ENCODE peak calls at places on chromosomes 16 and 17, in five cellular contexts. S, X, R, P and Y are unnamed samples.

GRCh38 chr16:6888536-6888935 is 444.1 kb upstream of the RBFOX1 start:
- DNase-seq in S (no peak), X (no peak), R (no peak), P (no peak), Y (no peak)

GRCh38 chr16:60608971-60609370 is 1427.3 kb downstream of the CDH8 start:
- DNase-seq in S (no peak), X (no peak), R (no peak), P (no peak), Y (no peak)

GRCh38 chr16:89067677-89068076 is 26.0 kb upstream of the ACSF3 start:
- DNase-seq in S (no peak), X (no peak), R (no peak), P (no peak), Y (no peak)

GRCh38 chr16:80029706-80030481 is 429.4 kb upstream of the MAF start:
- DNase-seq in S (no peak), X (no peak), R (no peak), P (no peak), Y (no peak)

GRCh38 chr16:59154295-59154694 is 420.2 kb upstream of the GOT2 start:
- DNase-seq in S (no peak), X (no peak), R (no peak), P (no peak), Y (no peak)

GRCh38 chr17:48997103-48997826 is at the start of gene IGF2BP1:
- DNase-seq in S (no peak), X (peak), R (peak), P (no peak), Y (peak)

GRCh38 chr17:62929320-62929719 is 36.7 kb upstream of the TANC2 start:
- DNase-seq in S (peak), X (no peak), R (no peak), P (no peak), Y (no peak)

GRCh38 chr17:63189082-63189481 is 223.0 kb downstream of the TANC2 start:
- DNase-seq in S (no peak), X (peak), R (peak), P (no peak), Y (no peak)

GRCh38 chr17:7650509-7651096 is at the start of gene ATP1B2:
- DNase-seq in S (no peak), X (peak), R (no peak), P (peak), Y (peak)
- H3K4me3 ChIP-seq in S (no peak), X (peak), R (peak), P (peak), Y (peak)

DNA sequence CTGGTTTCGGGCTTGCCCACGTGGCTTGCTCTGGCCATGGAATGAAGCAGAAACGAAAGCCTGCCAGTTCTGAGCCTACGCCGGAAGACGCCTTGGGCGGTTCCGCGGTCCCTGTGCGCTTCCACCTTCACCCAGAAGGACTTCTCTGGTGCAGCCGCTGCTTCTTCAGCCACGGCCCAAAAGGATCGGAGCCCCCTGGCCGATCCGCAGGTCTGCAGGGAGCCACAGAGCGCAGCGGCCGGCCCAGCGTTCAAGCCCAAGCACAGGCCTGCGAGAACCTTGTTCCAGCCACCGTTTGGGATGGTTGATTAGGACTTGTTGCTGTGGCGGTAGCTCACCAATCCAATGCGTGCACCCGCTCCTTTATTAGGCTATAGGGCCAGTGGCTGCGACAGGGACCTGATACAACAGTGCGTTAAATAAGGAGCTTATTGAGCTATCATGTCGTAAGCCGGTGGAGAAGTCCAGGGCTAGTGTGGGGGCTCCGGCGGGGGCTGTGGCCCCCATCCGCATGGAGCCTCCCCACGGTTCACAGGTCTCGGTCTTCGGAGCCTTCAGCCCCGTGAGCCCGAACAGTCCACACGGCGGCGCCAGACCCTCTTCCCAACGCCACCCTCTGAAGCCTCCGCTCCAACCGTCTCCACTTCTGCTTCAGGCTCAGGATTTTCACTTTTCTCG is 10.2 kb upstream of the MPP2 start:
- DNase-seq in S (no peak), X (peak), R (peak), P (peak), Y (peak)
- TF ChIP-seq CTCF in S (peak), X (peak), R (peak), P (peak), Y (peak)

DNA sequence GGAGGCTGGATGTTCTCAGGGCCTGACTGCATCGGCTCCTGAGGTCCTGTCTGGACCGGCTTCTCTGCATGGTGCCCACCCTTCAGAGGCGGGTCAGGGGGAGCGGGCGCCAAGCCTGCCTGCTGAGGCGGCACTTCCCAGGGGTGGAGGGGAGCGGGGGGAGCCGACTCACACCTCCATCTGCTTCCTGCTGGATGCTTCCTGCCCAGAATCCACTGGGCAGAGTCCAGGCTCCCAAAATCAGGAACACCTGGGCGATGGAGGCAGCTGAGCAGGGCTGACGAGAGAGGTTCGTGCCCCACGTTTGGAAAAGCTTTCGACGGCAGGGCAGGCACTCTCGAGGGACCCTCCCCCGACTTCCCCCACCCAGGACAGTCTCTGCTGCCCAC is 42.2 kb downstream of the TIMM22 start:
- DNase-seq in S (no peak), X (no peak), R (no peak), P (no peak), Y (no peak)
- H3K4me3 ChIP-seq in S (no peak), X (no peak), R (no peak), P (no peak), Y (no peak)

DNA sequence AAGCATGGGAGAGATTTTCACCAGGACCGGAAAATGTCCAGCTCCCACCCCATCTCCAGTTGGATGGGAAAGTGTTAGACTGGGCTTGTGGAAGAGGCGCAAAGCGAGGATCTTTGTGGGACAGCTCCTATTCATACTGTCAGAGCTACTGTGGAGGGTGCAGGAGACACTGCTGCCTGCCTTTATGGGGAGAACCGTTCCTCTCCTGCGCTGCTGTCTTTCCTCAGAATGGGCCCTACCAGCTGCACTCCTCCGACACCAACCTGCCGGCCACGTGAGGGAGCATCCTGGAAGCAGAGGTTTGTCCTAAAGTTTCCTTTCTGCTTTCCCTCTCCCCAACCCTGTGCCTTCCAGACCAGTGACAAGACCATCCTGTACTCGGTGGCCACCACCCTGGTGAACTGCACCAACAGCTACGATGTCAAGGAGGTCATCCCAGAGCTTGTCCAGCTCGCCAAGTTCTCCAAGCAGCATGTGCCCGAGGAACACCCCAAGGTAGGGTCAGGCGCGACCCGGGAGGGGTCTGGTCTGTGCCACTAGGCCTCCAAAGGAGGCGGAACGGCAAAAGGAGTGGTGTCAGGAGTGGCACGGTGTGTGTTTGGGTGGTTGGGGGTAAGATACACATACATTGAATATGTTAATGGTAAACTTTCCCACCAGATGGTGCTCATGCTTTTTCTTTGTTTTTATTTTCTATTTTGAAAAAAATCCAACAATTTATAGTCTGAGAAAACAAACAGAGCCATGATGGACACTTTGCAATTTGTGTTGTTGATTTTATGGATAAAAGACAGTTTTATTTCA is 23.0 kb downstream of the SLC35G3 start:
- DNase-seq in S (no peak), X (no peak), R (peak), P (no peak), Y (peak)
- TF ChIP-seq CTCF in S (peak), X (no peak), R (peak), P (peak), Y (no peak)

DNA sequence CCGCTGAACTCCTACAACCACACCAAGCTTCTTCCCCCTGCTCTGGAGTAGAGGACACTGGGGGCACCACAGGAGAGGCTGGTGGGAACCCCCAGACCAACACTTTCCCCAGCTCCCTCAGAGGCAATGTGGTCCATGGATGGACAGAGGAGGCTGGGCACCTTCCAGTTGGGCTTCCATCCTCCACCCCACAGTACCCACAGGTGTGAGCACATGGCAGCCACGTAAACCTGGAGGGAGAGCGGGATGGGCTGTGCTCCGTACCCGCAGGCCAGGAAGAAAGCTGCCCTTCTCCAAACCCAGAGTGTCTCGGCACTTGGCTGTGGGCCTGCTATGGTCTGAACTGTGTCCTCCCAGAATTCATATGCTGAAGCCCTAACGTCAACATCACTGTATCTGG is 1.7 kb downstream of the SGSH start:
- DNase-seq in S (no peak), X (no peak), R (no peak), P (no peak), Y (no peak)
- H3K4me3 ChIP-seq in S (no peak), X (no peak), R (no peak), P (no peak), Y (no peak)

GRCh38 chr17:56125830-56126819 is 27.1 kb upstream of the ANKFN1 start:
- DNase-seq in S (peak), X (peak), R (peak), P (no peak), Y (peak)
- TF ChIP-seq CTCF in S (peak), X (peak), R (peak), P (peak), Y (peak)

GRCh38 chr17:45244725-45245656 is 16.9 kb downstream of the SPATA32 start:
- DNase-seq in S (no peak), X (no peak), R (no peak), P (no peak), Y (no peak)

GRCh38 chr17:45247429-45248131 is 14.3 kb downstream of the SPATA32 start:
- DNase-seq in S (peak), X (peak), R (peak), P (peak), Y (peak)

GRCh38 chr17:45248132-45248936 is 13.6 kb downstream of the SPATA32 start:
- DNase-seq in S (no peak), X (no peak), R (no peak), P (no peak), Y (peak)

GRCh38 chr17:45246861-45247428 is 14.9 kb downstream of the SPATA32 start:
- DNase-seq in S (no peak), X (no peak), R (no peak), P (no peak), Y (peak)

GRCh38 chr17:45246338-45246737 is 15.6 kb downstream of the SPATA32 start:
- DNase-seq in S (no peak), X (no peak), R (no peak), P (no peak), Y (no peak)
- H3K4me3 ChIP-seq in S (peak), X (no peak), R (no peak), P (no peak), Y (no peak)

GRCh38 chr17:16919663-16920627 is 52.0 kb downstream of the TNFRSF13B start:
- DNase-seq in S (no peak), X (no peak), R (no peak), P (no peak), Y (peak)
- TF ChIP-seq CTCF in S (peak), X (no peak), R (no peak), P (no peak), Y (no peak)

GRCh38 chr16:78504391-78504945 is 405.0 kb downstream of the WWOX start:
- DNase-seq in S (no peak), X (no peak), R (peak), P (peak), Y (no peak)

GRCh38 chr16:78505544-78506371 is 406.3 kb downstream of the WWOX start:
- DNase-seq in S (no peak), X (no peak), R (peak), P (peak), Y (no peak)

GRCh38 chr16:78503501-78504110 is 404.2 kb downstream of the WWOX start:
- DNase-seq in S (peak), X (peak), R (peak), P (no peak), Y (peak)

GRCh38 chr16:78507576-78507975 is 408.1 kb downstream of the WWOX start:
- DNase-seq in S (no peak), X (no peak), R (no peak), P (no peak), Y (no peak)

GRCh38 chr16:78506372-78507193 is 407.1 kb downstream of the WWOX start:
- DNase-seq in S (no peak), X (no peak), R (peak), P (no peak), Y (no peak)
- H3K4me3 ChIP-seq in S (no peak), X (no peak), R (peak), P (no peak), Y (no peak)

GRCh38 chr16:53415504-53415903 is 18.8 kb upstream of the RBL2 start:
- DNase-seq in S (no peak), X (no peak), R (no peak), P (no peak), Y (no peak)
- TF ChIP-seq CTCF in S (peak), X (no peak), R (no peak), P (no peak), Y (no peak)